ENCODE peak calls at places on chromosomes 2 and 18, in four cellular contexts. X, Y, T and L are unnamed samples.

GRCh38 chr2:38665854-38666577 is at the start of gene GALM:
- DNase-seq in X (no peak), Y (peak; percentile 74), T (peak; percentile 53), L (peak; percentile 48)

GRCh38 chr2:152553518-152553917 is 163.7 kb downstream of the PRPF40A start:
- DNase-seq in X (no peak), Y (no peak), T (no peak), L (no peak)

GRCh38 chr18:21273568-21273967 is 31.5 kb downstream of the GREB1L start:
- DNase-seq in X (no peak), Y (no peak), T (no peak), L (no peak)

GRCh38 chr18:77106331-77106730 is 26.3 kb downstream of the MBP start:
- DNase-seq in X (peak; percentile 67), Y (no peak), T (peak; percentile 57), L (no peak)

GRCh38 chr2:224263571-224264043 is 138.3 kb downstream of the FAM124B start:
- DNase-seq in X (no peak), Y (no peak), T (no peak), L (no peak)

GRCh38 chr18:78242796-78243195 is 736.8 kb upstream of the SALL3 start:
- DNase-seq in X (no peak), Y (no peak), T (no peak), L (no peak)

GRCh38 chr2:70420740-70421139 is 118.9 kb upstream of the FAM136A start:
- DNase-seq in X (no peak), Y (no peak), T (no peak), L (no peak)

GRCh38 chr2:81648370-81648769 is 1343.8 kb upstream of the LRRTM1 start:
- DNase-seq in X (no peak), Y (no peak), T (no peak), L (no peak)

GRCh38 chr18:48084858-48085257 is 154.4 kb upstream of the SMAD2 start:
- DNase-seq in X (no peak), Y (no peak), T (no peak), L (no peak)

GRCh38 chr2:136736236-136736635 is 29.1 kb upstream of the THSD7B start:
- DNase-seq in X (no peak), Y (no peak), T (no peak), L (no peak)

GRCh38 chr2:230713331-230714121 is 884 bp downstream of the CAB39 start:
- DNase-seq in X (no peak), Y (no peak), T (no peak), L (peak; percentile 44)

GRCh38 chr18:68916734-68917133 is 118.9 kb downstream of the CCDC102B start:
- DNase-seq in X (no peak), Y (no peak), T (no peak), L (no peak)

GRCh38 chr2:100390001-100390940 is 27.2 kb downstream of the CHST10 start:
- DNase-seq in X (peak; percentile 71), Y (no peak), T (no peak), L (no peak)

GRCh38 chr2:168901013-168901412 is at the start of gene G6PC2:
- DNase-seq in X (no peak), Y (no peak), T (no peak), L (no peak)

GRCh38 chr18:48816554-48816953 is 134.2 kb downstream of the SMAD7 start:
- DNase-seq in X (peak; percentile 59), Y (no peak), T (no peak), L (no peak)

GRCh38 chr2:121297217-121297830 is 12.3 kb upstream of the TFCP2L1 start:
- DNase-seq in X (peak; percentile 76), Y (no peak), T (no peak), L (no peak)

GRCh38 chr2:33133436-33133835 is 186.7 kb downstream of the LTBP1 start:
- DNase-seq in X (no peak), Y (no peak), T (no peak), L (no peak)

GRCh38 chr2:28366496-28367282 is 26.0 kb upstream of the FOSL2 start:
- DNase-seq in X (no peak), Y (no peak), T (no peak), L (no peak)

GRCh38 chr2:26770986-26771586 is 7.0 kb downstream of the SLC35F6 start:
- DNase-seq in X (no peak), Y (peak; percentile 88), T (no peak), L (peak; percentile 58)

GRCh38 chr2:231032575-231033140 is 4.7 kb upstream of the C2orf72 start:
- DNase-seq in X (no peak), Y (no peak), T (no peak), L (no peak)

GRCh38 chr2:230075988-230076631 is 7.4 kb upstream of the SLC16A14 start:
- DNase-seq in X (no peak), Y (no peak), T (no peak), L (no peak)

GRCh38 chr18:78912862-78913261 is 66.8 kb upstream of the SALL3 start:
- DNase-seq in X (peak; percentile 77), Y (no peak), T (no peak), L (no peak)

GRCh38 chr2:150063432-150063889 is 424.0 kb downstream of the RND3 start:
- DNase-seq in X (no peak), Y (no peak), T (no peak), L (no peak)

GRCh38 chr18:55869965-55870585 is 282.1 kb upstream of the TCF4 start:
- DNase-seq in X (no peak), Y (no peak), T (no peak), L (no peak)

GRCh38 chr2:206430452-206430851 is 12.9 kb upstream of the ADAM23 start:
- DNase-seq in X (no peak), Y (no peak), T (no peak), L (no peak)

GRCh38 chr18:32455346-32455745 is 15.3 kb downstream of the GAREM1 start:
- DNase-seq in X (no peak), Y (no peak), T (no peak), L (no peak)

GRCh38 chr2:88187927-88188326 is 17.8 kb downstream of the THNSL2 start:
- DNase-seq in X (no peak), Y (no peak), T (no peak), L (no peak)

GRCh38 chr18:10971717-10972116 is 177.7 kb downstream of the PIEZO2 start:
- DNase-seq in X (no peak), Y (no peak), T (no peak), L (no peak)

DNA sequence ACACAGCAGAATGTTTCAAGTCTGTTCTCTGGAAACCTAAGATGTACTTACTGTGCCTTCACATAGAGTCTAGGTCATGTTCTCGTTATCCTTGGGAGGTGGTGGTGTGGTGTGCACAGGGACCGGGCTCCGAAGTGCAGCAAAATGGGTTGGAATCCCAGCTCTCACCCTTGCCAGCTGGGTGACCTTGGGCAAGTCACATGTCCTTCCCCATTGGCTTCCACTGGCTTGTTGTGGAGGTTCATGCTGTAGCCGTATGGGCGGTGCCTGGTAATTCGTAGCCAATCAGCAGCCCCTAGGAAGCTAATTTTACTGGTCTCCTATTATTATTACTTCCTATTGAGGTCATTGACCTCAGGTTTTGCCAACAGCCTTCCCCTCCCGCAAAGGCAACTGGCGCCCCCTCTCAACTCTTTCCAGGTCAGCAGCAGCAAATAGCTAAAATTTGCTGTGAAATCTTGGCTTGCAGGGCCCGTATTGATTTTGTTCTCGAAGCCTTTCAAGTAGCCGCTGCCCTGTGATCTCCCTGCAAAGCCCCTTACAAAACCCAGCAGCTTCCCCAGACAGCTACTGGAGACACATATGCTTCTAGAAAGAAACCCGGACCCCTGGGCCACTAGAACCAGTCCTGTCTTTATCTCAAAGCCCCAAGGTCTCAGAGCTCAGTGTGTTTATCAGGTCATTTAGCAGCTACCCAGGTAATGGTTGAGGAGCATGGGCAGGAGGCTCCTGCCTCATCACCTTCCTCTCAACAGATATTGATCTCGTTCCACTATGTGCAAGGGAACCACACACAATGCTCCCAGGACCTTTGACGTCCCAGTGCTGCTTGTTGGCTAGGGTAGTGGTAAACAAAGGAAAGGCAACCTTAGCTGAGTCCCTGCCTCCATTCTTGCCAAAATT is 66.5 kb upstream of the SLC1A4 start:
- DNase-seq in X (no peak), Y (no peak), T (peak; percentile 17), L (no peak)
- TF ChIP-seq CTCF in X (no peak), Y (no peak), T (no peak), L (no peak)

DNA sequence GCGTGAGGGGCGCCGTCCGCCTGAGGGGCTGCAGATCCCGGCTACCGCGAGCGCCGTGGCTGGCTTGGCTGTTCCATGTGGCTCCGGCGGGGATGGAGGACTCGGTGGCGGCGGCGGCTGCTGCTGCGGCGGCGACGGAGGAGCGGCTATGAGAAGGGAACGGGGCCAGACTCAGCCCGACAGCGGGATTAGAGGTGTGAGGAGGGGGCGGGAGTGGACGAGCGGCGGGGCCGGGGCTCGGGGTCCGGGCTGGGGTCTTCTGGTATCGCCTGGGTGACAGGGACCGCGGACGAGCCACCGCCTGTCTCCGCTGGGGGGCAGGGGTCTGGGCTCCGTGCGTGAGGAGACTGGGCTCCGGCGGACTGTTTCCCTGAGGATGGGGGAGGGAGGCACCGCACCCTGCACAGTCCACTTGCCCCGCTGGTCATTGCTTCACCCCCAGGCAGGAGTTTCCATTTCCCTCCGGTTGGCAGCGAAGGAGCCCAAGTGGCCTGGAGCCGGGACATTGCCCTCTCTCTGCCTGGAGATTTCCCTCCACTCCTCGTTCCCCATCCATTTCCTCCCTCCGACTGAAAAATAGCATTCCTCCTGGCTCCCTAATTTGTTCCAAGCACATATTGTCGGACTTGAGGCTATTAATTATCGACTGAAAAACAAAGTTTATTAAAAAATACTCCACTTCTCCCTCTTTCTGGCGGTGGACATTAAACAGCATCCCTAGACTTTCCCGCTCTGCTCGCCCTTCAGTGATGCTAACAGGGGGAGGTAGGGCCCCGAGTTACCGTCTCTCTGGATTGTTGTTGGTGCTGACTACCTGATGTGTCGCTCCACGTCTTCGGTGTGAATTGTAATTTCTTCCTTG is 577 bp downstream of the EHBP1 start:
- DNase-seq in X (peak; percentile 87), Y (peak; percentile 38), T (no peak), L (peak; percentile 14)
- TF ChIP-seq CTCF in X (peak; percentile 53), Y (peak; percentile 49), T (peak; percentile 51), L (peak; percentile 26)

DNA sequence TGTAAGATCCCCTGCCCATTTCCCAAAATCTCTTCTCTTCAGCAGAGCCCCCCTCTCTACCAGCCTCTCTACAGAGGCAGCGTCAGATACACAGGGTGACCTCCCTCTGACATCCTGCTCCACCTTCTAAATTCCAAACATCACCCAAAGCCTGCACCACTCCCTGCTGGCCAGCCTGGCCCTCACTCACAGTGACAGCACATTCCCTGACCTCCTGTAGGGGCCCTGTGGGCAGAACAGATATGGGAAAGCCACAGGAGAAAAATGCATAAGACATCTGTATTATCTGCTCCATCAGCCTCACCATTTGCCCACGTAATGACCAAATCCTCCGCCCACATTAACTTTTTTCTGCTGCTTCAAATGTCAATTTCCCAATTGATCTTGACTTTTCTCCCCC is 40.6 kb downstream of the TRABD2A start:
- DNase-seq in X (no peak), Y (no peak), T (no peak), L (no peak)
- TF ChIP-seq CTCF in X (no peak), Y (no peak), T (no peak), L (no peak)

GRCh38 chr2:57373530-57373929 is 673.1 kb upstream of the VRK2 start:
- DNase-seq in X (no peak), Y (no peak), T (no peak), L (no peak)
- TF ChIP-seq CTCF in X (no peak), Y (no peak), T (no peak), L (no peak)

DNA sequence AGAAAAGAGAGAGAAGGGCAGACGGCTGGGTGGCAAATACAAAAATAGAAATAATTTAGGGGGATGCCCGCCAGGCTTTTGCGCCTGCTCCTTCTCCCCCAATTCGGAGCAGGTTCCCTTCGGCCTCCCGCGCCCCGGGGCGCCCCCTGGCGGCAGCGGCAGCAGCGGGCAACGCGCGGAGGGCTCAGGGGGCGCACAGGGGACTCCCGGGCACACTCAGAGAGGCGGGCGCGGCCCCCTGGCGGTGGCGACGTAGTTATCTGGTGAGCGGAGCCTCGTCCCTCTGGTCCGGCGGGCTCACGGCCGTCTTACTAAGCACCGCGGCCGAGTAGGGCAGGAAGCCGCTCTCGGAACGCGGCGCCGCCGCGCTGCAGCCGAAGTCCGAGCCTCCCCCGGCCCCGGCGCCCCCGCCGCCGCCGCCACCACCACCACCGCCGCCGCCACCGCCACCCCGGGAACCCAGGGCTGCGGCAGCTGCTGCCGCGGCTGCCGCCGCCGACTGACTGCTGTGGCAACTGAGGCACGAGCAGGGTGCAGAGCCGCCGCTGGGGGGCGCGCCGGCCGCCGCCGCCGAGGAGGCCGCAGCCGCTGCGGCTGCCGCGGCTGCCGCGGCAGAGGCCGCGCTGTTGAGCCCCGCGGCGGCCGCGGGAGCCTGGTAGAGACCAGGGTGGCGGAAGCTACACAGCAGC is 3.8 kb downstream of the EVX2 start:
- DNase-seq in X (no peak), Y (no peak), T (no peak), L (peak; percentile 66)
- TF ChIP-seq CTCF in X (peak; percentile 68), Y (peak; percentile 39), T (peak; percentile 30), L (peak; percentile 54)